ENCODE peak calls at places on chromosomes 4 and X, in six cellular contexts. J is right atrium auricular region; O is heart left ventricle; A is CD8-positive, alpha-beta memory T cell; D is A549; G is uterus. S is an unnamed sample.

GRCh38 chrX:13891367-13892146 is 74.7 kb upstream of the GPM6B start:
- DNase-seq in D (no peak), G (no peak), J (no peak), A (no peak), O (no peak), S (no peak)

GRCh38 chrX:56728752-56729151 is 291 bp upstream of the NBDY start:
- DNase-seq in J (no peak), G (peak), D (peak), A (peak), O (peak), S (peak)

GRCh38 chrX:16125520-16126149 is 2.3 kb downstream of the GRPR start:
- DNase-seq in J (no peak), G (no peak), A (no peak), D (no peak), O (no peak), S (no peak)

GRCh38 chr4:184854673-184855072 is 28.9 kb upstream of the ACSL1 start:
- DNase-seq in G (no peak), D (no peak), A (no peak), J (no peak), O (no peak), S (no peak)

GRCh38 chr4:97432551-97432950 is 710.7 kb downstream of the STPG2 start:
- DNase-seq in A (no peak), G (no peak), J (no peak), D (no peak), O (no peak), S (no peak)

GRCh38 chr4:56684320-56684719 is 3.2 kb upstream of the HOPX start:
- DNase-seq in O (no peak), G (no peak), D (no peak), J (no peak), A (no peak), S (peak)

GRCh38 chr4:153514001-153514526 is 47.9 kb downstream of the TMEM131L start:
- DNase-seq in J (no peak), G (no peak), D (no peak), O (no peak), A (no peak), S (peak)

GRCh38 chr4:94516999-94517398 is 65.3 kb downstream of the PDLIM5 start:
- DNase-seq in O (no peak), G (peak), J (no peak), D (no peak), A (no peak), S (peak)

GRCh38 chrX:65035451-65035779 is 59.2 kb upstream of the ZC4H2 start:
- DNase-seq in D (no peak), J (no peak), A (no peak), G (no peak), O (no peak), S (no peak)

GRCh38 chrX:72137846-72138455 is 6.2 kb upstream of the RTL5 start:
- DNase-seq in J (no peak), A (no peak), G (no peak), D (no peak), O (no peak), S (no peak)

GRCh38 chr4:169999923-170000322 is 26.3 kb downstream of the MFAP3L start:
- DNase-seq in A (no peak), D (no peak), O (no peak), G (no peak), J (no peak), S (no peak)

GRCh38 chrX:140712413-140713173 is 3.0 kb downstream of the LINC00632 start:
- DNase-seq in G (no peak), A (peak), O (peak), J (peak), D (peak), S (peak)

GRCh38 chr4:149785686-149786431 is 29.8 kb downstream of the IQCM start:
- DNase-seq in O (no peak), A (no peak), D (no peak), G (no peak), J (no peak), S (peak)

GRCh38 chr4:6657242-6658203 is 17.0 kb downstream of the MRFAP1 start:
- DNase-seq in D (no peak), O (no peak), A (no peak), G (no peak), J (no peak), S (no peak)

GRCh38 chr4:83629945-83630684 is 94.2 kb downstream of the GPAT3 start:
- DNase-seq in A (no peak), D (no peak), O (no peak), J (no peak), G (peak), S (no peak)

GRCh38 chr4:24736066-24736465 is 59.3 kb upstream of the SOD3 start:
- DNase-seq in O (no peak), G (no peak), J (no peak), D (no peak), A (no peak), S (no peak)

GRCh38 chr4:104436542-104436941 is 58.2 kb downstream of the CXXC4 start:
- DNase-seq in J (no peak), G (no peak), A (no peak), D (no peak), O (no peak), S (no peak)

GRCh38 chr4:88533088-88533790 is 9.7 kb upstream of the PYURF start:
- DNase-seq in A (no peak), J (no peak), D (no peak), O (no peak), G (no peak), S (no peak)

GRCh38 chrX:40945366-40945713 is 139.9 kb upstream of the USP9X start:
- DNase-seq in O (peak), D (peak), A (no peak), J (no peak), G (peak), S (peak)

GRCh38 chr4:92183825-92184224 is 119.9 kb upstream of the GRID2 start:
- DNase-seq in G (no peak), O (no peak), D (no peak), J (no peak), A (no peak), S (no peak)

GRCh38 chrX:75295641-75296040 is 21.8 kb downstream of the UPRT start:
- DNase-seq in D (no peak), A (no peak), J (no peak), O (no peak), G (no peak), S (no peak)

GRCh38 chr4:48902266-48902665 is 4.3 kb downstream of the OCIAD2 start:
- DNase-seq in A (no peak), G (no peak), O (no peak), J (no peak), D (no peak), S (peak)

GRCh38 chr4:87068591-87069021 is 133.8 kb downstream of the AFF1 start:
- DNase-seq in D (no peak), O (no peak), J (no peak), A (no peak), G (no peak), S (no peak)

GRCh38 chr4:73021634-73022033 is 47.9 kb downstream of the COX18 start:
- DNase-seq in D (peak), O (no peak), A (no peak), J (no peak), G (no peak), S (peak)

GRCh38 chrX:45230410-45230809 is 29.7 kb upstream of the DIPK2B start:
- DNase-seq in J (no peak), D (no peak), A (no peak), G (no peak), O (no peak), S (no peak)

GRCh38 chr4:128521634-128522253 is 234.1 kb upstream of the PGRMC2 start:
- DNase-seq in A (no peak), D (peak), J (no peak), G (no peak), O (no peak), S (no peak)

GRCh38 chr4:3291969-3292570 is 751 bp upstream of the RGS12 start:
- DNase-seq in J (no peak), D (peak), O (peak), G (peak), A (no peak), S (peak)

GRCh38 chrX:110081320-110081719 is 78.4 kb downstream of the TMEM164 start:
- DNase-seq in G (no peak), D (no peak), O (no peak), J (no peak), A (no peak), S (peak)

GRCh38 chr4:40301592-40301991 is 33.5 kb upstream of the CHRNA9 start:
- DNase-seq in A (peak), G (no peak), J (no peak), D (no peak), O (no peak), S (no peak)

GRCh38 chr4:55635760-55636621 is at the start of gene NMU:
- DNase-seq in J (no peak), A (peak), G (no peak), D (no peak), O (peak), S (peak)

GRCh38 chr4:21447320-21448055 is 501.1 kb downstream of the KCNIP4 start:
- DNase-seq in D (no peak), A (no peak), J (no peak), O (no peak), G (no peak), S (no peak)

GRCh38 chrX:133413218-133413925 is 1.9 kb downstream of the GPC4 start:
- DNase-seq in G (peak), A (no peak), O (no peak), J (no peak), D (no peak), S (no peak)

GRCh38 chrX:108209006-108209554 is 117.5 kb downstream of the ATG4A start:
- DNase-seq in O (no peak), D (no peak), G (no peak), A (no peak), J (no peak), S (no peak)

GRCh38 chrX:68750316-68750715 is 78.5 kb upstream of the EFNB1 start:
- DNase-seq in A (no peak), G (no peak), D (no peak), O (no peak), J (no peak), S (no peak)

GRCh38 chrX:26409636-26410035 is 193.7 kb downstream of the MAGEB5 start:
- DNase-seq in G (no peak), J (no peak), D (no peak), A (no peak), O (no peak), S (no peak)

GRCh38 chr4:56683455-56683854 is 2.4 kb upstream of the HOPX start:
- DNase-seq in J (no peak), G (no peak), A (no peak), D (no peak), O (no peak), S (no peak)

GRCh38 chr4:26856906-26857277 is 3.7 kb upstream of the STIM2 start:
- DNase-seq in J (no peak), A (no peak), D (no peak), O (no peak), G (no peak), S (no peak)
- H3K27ac ChIP-seq in J (peak), A (peak), D (peak), O (peak), G (peak), S (peak)

GRCh38 chrX:101078716-101079115 is at the start of gene TMEM35A:
- DNase-seq in G (no peak), O (no peak), D (no peak), A (no peak), J (no peak), S (peak)
- H3K4me3 ChIP-seq in G (peak), O (peak), D (no peak), A (no peak), J (peak), S (peak)

GRCh38 chr4:122005064-122005755 is 53.4 kb upstream of the TRPC3 start:
- DNase-seq in J (no peak), O (peak), G (no peak), A (no peak), D (no peak), S (no peak)
- H3K27ac ChIP-seq in J (no peak), O (no peak), G (no peak), A (no peak), D (no peak), S (peak)

GRCh38 chr4:26490111-26490979 is at the start of gene CCKAR:
- DNase-seq in D (no peak), A (no peak), G (no peak), O (no peak), J (no peak), S (no peak)
- H3K4me3 ChIP-seq in D (no peak), A (no peak), G (no peak), O (no peak), J (no peak), S (no peak)

GRCh38 chr4:137543198-137543597 is 10.9 kb upstream of the PCDH18 start:
- DNase-seq in D (no peak), A (no peak), J (no peak), G (no peak), O (no peak), S (no peak)

GRCh38 chr4:137540356-137540755 is 8.1 kb upstream of the PCDH18 start:
- DNase-seq in D (no peak), J (no peak), G (no peak), A (no peak), O (no peak), S (no peak)

GRCh38 chr4:137541866-137542648 is 9.8 kb upstream of the PCDH18 start:
- DNase-seq in O (no peak), D (no peak), J (no peak), A (no peak), G (no peak), S (no peak)

GRCh38 chr4:137543650-137544049 is 11.4 kb upstream of the PCDH18 start:
- DNase-seq in O (no peak), J (no peak), G (no peak), A (no peak), D (no peak), S (no peak)

DNA sequence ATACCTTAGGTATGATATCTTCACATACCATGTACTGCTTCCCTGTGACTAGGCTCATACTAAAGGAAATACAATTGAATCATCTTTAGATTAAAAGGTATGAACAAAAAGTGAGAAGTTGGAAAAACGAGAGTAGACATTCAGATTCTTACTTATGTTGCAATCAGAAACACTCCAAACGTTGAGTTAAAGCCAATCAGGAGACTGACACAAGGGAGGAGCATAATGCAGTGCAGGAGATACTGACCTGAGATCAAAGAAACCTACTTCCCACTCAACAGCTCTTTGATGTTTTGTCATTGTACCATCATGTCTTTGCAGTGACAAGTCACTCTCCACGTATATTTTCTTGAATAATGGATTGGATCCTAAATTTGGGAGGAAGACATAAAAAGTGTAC is 8.9 kb upstream of the PCDH18 start:
- DNase-seq in O (no peak), A (no peak), D (no peak), J (no peak), G (no peak), S (no peak)
- H3K27ac ChIP-seq in O (no peak), A (no peak), D (no peak), J (no peak), G (peak), S (no peak)

GRCh38 chr4:80199947-80200346 is 2.6 kb downstream of the PRDM8 start:
- DNase-seq in D (no peak), O (no peak), G (no peak), A (no peak), J (no peak), S (no peak)

GRCh38 chr4:80201326-80202151 is 4.2 kb downstream of the PRDM8 start:
- DNase-seq in J (no peak), G (peak), A (peak), D (no peak), O (peak), S (peak)

GRCh38 chr4:80204433-80204832 is 7.1 kb downstream of the PRDM8 start:
- DNase-seq in A (no peak), G (no peak), O (no peak), J (no peak), D (no peak), S (no peak)

GRCh38 chr4:80202784-80203553 is 5.7 kb downstream of the PRDM8 start:
- DNase-seq in O (no peak), A (peak), J (no peak), G (no peak), D (no peak), S (peak)

GRCh38 chr4:80202190-80202711 is 4.9 kb downstream of the PRDM8 start:
- DNase-seq in O (peak), D (peak), A (peak), G (peak), J (peak), S (peak)
- H3K4me3 ChIP-seq in O (peak), D (peak), A (peak), G (peak), J (peak), S (peak)